ENCODE peak calls at places on chromosomes 1 and 21, in six cellular contexts. T is A549, Y is K562, W is GM12878, F is endothelial cell of umbilical vein, H is HepG2. A is an unnamed sample.

GRCh38 chr1:221192055-221192454 is 312.8 kb downstream of the HLX start:
- DNase-seq in T (no peak), Y (no peak), W (no peak), F (no peak), H (no peak), A (no peak)

GRCh38 chr1:102919659-102920058 is 188.7 kb downstream of the COL11A1 start:
- DNase-seq in T (no peak), Y (no peak), W (no peak), F (no peak), H (no peak), A (no peak)

GRCh38 chr21:33374080-33374873 is 28.9 kb upstream of the IFNGR2 start:
- DNase-seq in T (peak), Y (no peak), W (no peak), F (peak), H (peak), A (peak)

GRCh38 chr1:69991644-69992043 is 213.7 kb downstream of the LRRC40 start:
- DNase-seq in T (no peak), Y (no peak), W (no peak), F (no peak), H (no peak), A (no peak)

GRCh38 chr21:41958886-41959563 is 5.2 kb upstream of the C2CD2 start:
- DNase-seq in T (no peak), Y (no peak), W (no peak), F (peak), H (no peak), A (no peak)

GRCh38 chr1:108747128-108747827 is 804 bp downstream of the STXBP3 start:
- DNase-seq in T (peak), Y (peak), W (peak), F (peak), H (peak), A (peak)

GRCh38 chr1:161216945-161217712 is 2.0 kb downstream of the FCER1G start:
- DNase-seq in T (no peak), Y (peak), W (peak), F (no peak), H (peak), A (peak)

GRCh38 chr1:29280780-29281131 is 44.4 kb downstream of the PTPRU start:
- DNase-seq in T (no peak), Y (no peak), W (no peak), F (peak), H (no peak), A (no peak)

GRCh38 chr1:56709269-56709880 is 64.3 kb downstream of the PRKAA2 start:
- DNase-seq in T (peak), Y (peak), W (no peak), F (peak), H (peak), A (peak)

GRCh38 chr1:155453141-155453540 is 109.5 kb downstream of the ASH1L start:
- DNase-seq in T (no peak), Y (no peak), W (no peak), F (no peak), H (no peak), A (no peak)

GRCh38 chr1:56577859-56578663 is 1.3 kb downstream of the PLPP3 start:
- DNase-seq in T (peak), Y (no peak), W (no peak), F (peak), H (peak), A (peak)

GRCh38 chr1:1232801-1233566 is 947 bp downstream of the B3GALT6 start:
- DNase-seq in T (no peak), Y (peak), W (no peak), F (no peak), H (no peak), A (no peak)

GRCh38 chr1:180154003-180154324 is 705 bp upstream of the QSOX1 start:
- DNase-seq in T (no peak), Y (no peak), W (no peak), F (no peak), H (no peak), A (no peak)

GRCh38 chr1:117674521-117675400 is 68.9 kb downstream of the TENT5C start:
- DNase-seq in T (peak), Y (peak), W (no peak), F (no peak), H (no peak), A (peak)

DNA sequence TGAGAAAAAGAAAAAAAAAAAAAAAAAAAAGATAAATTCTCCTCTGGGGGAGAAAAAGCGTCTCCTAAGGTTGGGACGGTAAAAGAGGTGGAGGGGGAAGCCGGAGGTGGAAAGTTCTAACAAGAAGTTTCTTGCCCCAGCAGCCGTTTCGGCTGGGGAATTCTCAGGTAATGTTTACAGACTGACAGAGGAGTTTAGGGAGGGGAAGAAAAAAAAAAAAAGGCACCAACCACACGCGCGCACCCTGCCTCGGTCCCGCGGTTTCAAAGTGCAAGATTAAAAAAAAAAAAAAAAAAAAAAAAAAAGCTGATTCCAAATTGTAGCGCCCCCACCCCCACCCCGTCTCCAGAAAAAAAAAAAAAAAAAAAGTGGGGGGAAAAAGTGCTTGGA is 504 bp downstream of the DHRS3 start:
- DNase-seq in T (no peak), Y (no peak), W (no peak), F (no peak), H (peak), A (no peak)
- TF ChIP-seq MAX in T (no peak), Y (no peak), W (no peak), F (no peak), H (no peak), A (no peak)

GRCh38 chr1:42380617-42381423 is at the start of gene RIMKLA:
- DNase-seq in T (peak), Y (peak), W (no peak), F (peak), H (peak), A (peak)
- TF ChIP-seq MYC in T (no peak), Y (no peak), W (no peak), F (no peak), H (no peak), A (no peak)

GRCh38 chr1:234997201-234998173 is 131.2 kb downstream of the TOMM20 start:
- DNase-seq in T (peak), Y (no peak), W (no peak), F (peak), H (peak), A (no peak)
- TF ChIP-seq POLR2A in T (no peak), Y (no peak), W (no peak), F (peak), H (peak), A (no peak)

GRCh38 chr1:110430901-110431300 is 20.0 kb upstream of the PROK1 start:
- DNase-seq in T (no peak), Y (no peak), W (no peak), F (no peak), H (no peak), A (no peak)

GRCh38 chr1:110434946-110435345 is 16.0 kb upstream of the PROK1 start:
- DNase-seq in T (no peak), Y (peak), W (no peak), F (no peak), H (no peak), A (no peak)

GRCh38 chr1:110436635-110437034 is 14.3 kb upstream of the PROK1 start:
- DNase-seq in T (no peak), Y (no peak), W (no peak), F (no peak), H (no peak), A (no peak)

GRCh38 chr1:110433213-110433612 is 17.7 kb upstream of the PROK1 start:
- DNase-seq in T (no peak), Y (peak), W (no peak), F (no peak), H (no peak), A (no peak)

GRCh38 chr1:110433803-110434202 is 17.1 kb upstream of the PROK1 start:
- DNase-seq in T (peak), Y (peak), W (no peak), F (no peak), H (peak), A (peak)
- TF ChIP-seq MAX in T (no peak), Y (no peak), W (no peak), F (no peak), H (no peak), A (peak)

DNA sequence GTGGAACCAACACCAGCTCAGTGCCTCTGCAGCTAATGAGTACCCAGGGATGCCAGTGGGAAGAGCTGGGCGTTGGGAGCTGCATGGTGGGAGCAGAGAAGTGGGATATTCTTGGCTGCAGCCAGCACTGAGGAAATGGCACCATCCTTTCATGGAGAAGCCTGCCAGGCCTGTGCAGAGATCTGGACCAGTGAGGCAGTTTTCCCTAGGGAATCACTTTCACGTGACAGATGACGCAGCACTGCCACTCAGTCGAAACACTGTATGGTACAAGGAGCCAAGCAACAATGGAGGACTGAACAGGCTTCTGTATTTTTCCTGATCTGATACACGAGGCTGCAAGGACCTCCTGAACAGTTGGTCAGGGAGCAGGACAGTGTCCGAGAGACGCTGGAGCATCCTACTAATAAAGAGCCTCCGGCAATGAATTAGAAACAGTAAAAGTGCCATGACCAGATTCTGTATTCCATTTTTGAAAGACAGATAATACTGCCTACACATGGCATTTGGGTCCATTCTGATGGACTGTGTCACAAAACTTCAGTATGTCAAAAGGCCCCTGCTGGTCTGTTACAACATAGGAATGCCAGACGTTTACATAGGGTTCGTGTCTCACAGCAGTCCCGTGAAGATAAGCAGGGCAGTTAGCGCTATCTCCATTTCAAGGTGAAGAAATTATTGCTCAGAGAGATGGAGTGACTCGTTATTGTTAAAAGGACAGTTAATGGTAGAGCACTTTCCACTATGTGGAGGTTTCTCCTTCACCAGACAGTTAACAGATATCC is 44.0 kb upstream of the LMO4 start:
- DNase-seq in T (no peak), Y (no peak), W (no peak), F (no peak), H (no peak), A (no peak)
- TF ChIP-seq MYC in T (no peak), Y (no peak), W (no peak), F (no peak), H (no peak), A (no peak)

GRCh38 chr1:7783826-7784491 is at the start of gene PER3:
- DNase-seq in T (peak), Y (peak), W (peak), F (peak), H (peak), A (peak)
- TF ChIP-seq POLR2A in T (no peak), Y (no peak), W (peak), F (no peak), H (no peak), A (no peak)

GRCh38 chr1:46774297-46774696 is 24.5 kb upstream of the CYP4B1 start:
- DNase-seq in T (no peak), Y (no peak), W (no peak), F (no peak), H (no peak), A (no peak)
- TF ChIP-seq MAX in T (no peak), Y (no peak), W (no peak), F (no peak), H (no peak), A (no peak)